ENCODE peak calls at places on chromosomes 5 and 9, in six cellular contexts. A is AG09309, N is hepatocyte, R is left ventricle myocardium inferior, J is fibroblast of the aortic adventitia, X is A549. E is an unnamed sample.

GRCh38 chr5:83368317-83368716 is 103.2 kb upstream of the VCAN start:
- DNase-seq in A (peak), N (no peak), R (no peak), J (peak), X (no peak), E (no peak)

GRCh38 chr5:170273968-170274710 is 23.4 kb downstream of the LCP2 start:
- DNase-seq in A (no peak), N (peak), R (no peak), J (no peak), X (peak), E (peak)

GRCh38 chr9:38421498-38422211 is 2.6 kb downstream of the IGFBPL1 start:
- DNase-seq in A (no peak), N (no peak), R (no peak), J (no peak), X (no peak), E (peak)

GRCh38 chr5:113022661-113023060 is 46.1 kb downstream of the DCP2 start:
- DNase-seq in A (no peak), N (no peak), R (no peak), J (no peak), X (no peak), E (no peak)

GRCh38 chr5:75885849-75886596 is 168.8 kb upstream of the POC5 start:
- DNase-seq in A (no peak), N (peak), R (no peak), J (no peak), X (no peak), E (peak)

GRCh38 chr5:78964889-78965288 is 20.2 kb downstream of the ARSB start:
- DNase-seq in A (no peak), N (peak), R (no peak), J (peak), X (peak), E (no peak)

GRCh38 chr5:112390327-112390726 is 28.8 kb downstream of the EPB41L4A start:
- DNase-seq in A (no peak), N (peak), R (no peak), J (no peak), X (no peak), E (no peak)

GRCh38 chr5:180820788-180821321 is 18.2 kb upstream of the MGAT1 start:
- DNase-seq in A (no peak), N (no peak), R (no peak), J (peak), X (no peak), E (no peak)

GRCh38 chr5:95759634-95760033 is 28.5 kb downstream of the RHOBTB3 start:
- DNase-seq in A (no peak), N (peak), R (no peak), J (peak), X (peak), E (no peak)

GRCh38 chr5:80967500-80968181 is 7.5 kb downstream of the RASGRF2 start:
- DNase-seq in A (peak), N (peak), R (no peak), J (peak), X (peak), E (no peak)

GRCh38 chr5:159972538-159973362 is 36.2 kb upstream of the TTC1 start:
- DNase-seq in A (no peak), N (no peak), R (no peak), J (no peak), X (no peak), E (peak)

GRCh38 chr9:79257215-79257614 is 314.6 kb upstream of the TLE4 start:
- DNase-seq in A (no peak), N (peak), R (no peak), J (no peak), X (no peak), E (no peak)

GRCh38 chr5:79794347-79794746 is 104.7 kb downstream of the CMYA5 start:
- DNase-seq in A (no peak), N (no peak), R (no peak), J (no peak), X (no peak), E (no peak)

GRCh38 chr9:116141864-116142561 is 11.6 kb upstream of the PAPPA start:
- DNase-seq in A (no peak), N (no peak), R (no peak), J (peak), X (no peak), E (no peak)

GRCh38 chr5:134267366-134268018 is 41.6 kb upstream of the PPP2CA start:
- DNase-seq in A (no peak), N (no peak), R (no peak), J (no peak), X (peak), E (no peak)

GRCh38 chr5:73373814-73374510 is 74.6 kb downstream of the FOXD1 start:
- DNase-seq in A (no peak), N (no peak), R (no peak), J (peak), X (no peak), E (no peak)

GRCh38 chr5:14036947-14037346 is 92.5 kb upstream of the DNAH5 start:
- DNase-seq in A (no peak), N (no peak), R (no peak), J (no peak), X (no peak), E (no peak)

GRCh38 chr5:90983148-90983547 is 400.0 kb downstream of the ARRDC3 start:
- DNase-seq in A (peak), N (peak), R (no peak), J (peak), X (peak), E (no peak)

GRCh38 chr9:91395553-91396470 is 27.8 kb downstream of the NFIL3 start:
- DNase-seq in A (peak), N (no peak), R (no peak), J (peak), X (no peak), E (no peak)

GRCh38 chr9:77556396-77556795 is 91.7 kb downstream of the GNA14 start:
- DNase-seq in A (no peak), N (no peak), R (no peak), J (no peak), X (no peak), E (no peak)

GRCh38 chr5:31809037-31809910 is 170.3 kb downstream of the PDZD2 start:
- DNase-seq in A (peak), N (peak), R (peak), J (peak), X (peak), E (peak)

GRCh38 chr5:87845734-87846133 is 422.9 kb downstream of the TMEM161B start:
- DNase-seq in A (no peak), N (no peak), R (no peak), J (no peak), X (no peak), E (no peak)

GRCh38 chr5:89297111-89297510 is 414.1 kb upstream of the MEF2C start:
- DNase-seq in A (no peak), N (no peak), R (no peak), J (no peak), X (no peak), E (no peak)

GRCh38 chr9:89274838-89275237 is 36.2 kb upstream of the CKS2 start:
- DNase-seq in A (peak), N (no peak), R (no peak), J (peak), X (no peak), E (no peak)

GRCh38 chr9:34396276-34397214 is 19.8 kb upstream of the MYORG start:
- DNase-seq in A (no peak), N (no peak), R (no peak), J (no peak), X (no peak), E (no peak)

GRCh38 chr5:2262620-2263019 is 379.9 kb upstream of the IRX4 start:
- DNase-seq in A (no peak), N (no peak), R (no peak), J (no peak), X (no peak), E (no peak)

GRCh38 chr5:139315056-139315455 is 21.5 kb downstream of the MATR3 start:
- DNase-seq in A (no peak), N (no peak), R (no peak), J (no peak), X (no peak), E (no peak)

GRCh38 chr5:124865603-124866354 is 119.3 kb upstream of the ZNF608 start:
- DNase-seq in A (no peak), N (no peak), R (no peak), J (no peak), X (no peak), E (no peak)

GRCh38 chr5:54535149-54535844 is 17.7 kb downstream of the SNX18 start:
- DNase-seq in A (no peak), N (no peak), R (no peak), J (no peak), X (no peak), E (no peak)

GRCh38 chr5:54538156-54538555 is 20.6 kb downstream of the SNX18 start:
- DNase-seq in A (no peak), N (no peak), R (no peak), J (no peak), X (no peak), E (no peak)

GRCh38 chr5:54540286-54540685 is 22.7 kb downstream of the SNX18 start:
- DNase-seq in A (no peak), N (no peak), R (no peak), J (no peak), X (no peak), E (no peak)

GRCh38 chr5:54539001-54539400 is 21.4 kb downstream of the SNX18 start:
- DNase-seq in A (no peak), N (no peak), R (no peak), J (no peak), X (no peak), E (no peak)

DNA sequence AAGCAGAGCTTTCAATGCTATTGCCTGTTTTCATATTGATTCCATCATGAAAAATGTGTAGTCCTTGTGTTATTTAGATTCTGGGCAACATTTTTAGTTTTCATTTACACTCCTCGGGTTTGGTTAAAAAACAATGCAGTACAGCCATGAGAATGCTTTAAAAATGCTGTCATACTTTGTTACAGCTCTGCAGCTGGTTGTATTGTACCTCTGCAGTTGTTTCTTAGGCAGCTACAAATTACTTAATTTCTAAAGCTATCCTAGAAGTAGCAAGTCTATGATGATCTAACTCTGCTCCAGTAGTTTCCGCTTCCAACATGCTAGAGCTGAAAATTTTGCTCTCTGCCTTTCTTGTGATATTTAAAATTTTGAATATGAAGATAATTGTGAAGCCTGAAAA is 20.2 kb downstream of the SNX18 start:
- DNase-seq in A (no peak), N (no peak), R (no peak), J (peak), X (no peak), E (no peak)
- H3K4me3 ChIP-seq in A (no peak), N (no peak), R (no peak), J (no peak), X (no peak), E (no peak)

GRCh38 chr5:37810311-37810710 is 29.5 kb downstream of the GDNF start:
- DNase-seq in A (peak), N (no peak), R (no peak), J (peak), X (no peak), E (no peak)
- H3K4me3 ChIP-seq in A (peak), N (no peak), R (no peak), J (peak), X (no peak), E (no peak)

GRCh38 chr5:68295772-68296171 is 80.2 kb downstream of the PIK3R1 start:
- DNase-seq in A (no peak), N (no peak), R (no peak), J (no peak), X (no peak), E (no peak)

GRCh38 chr5:68289576-68289975 is 74.0 kb downstream of the PIK3R1 start:
- DNase-seq in A (no peak), N (no peak), R (no peak), J (no peak), X (no peak), E (no peak)

GRCh38 chr5:68288756-68289134 is 73.2 kb downstream of the PIK3R1 start:
- DNase-seq in A (no peak), N (peak), R (peak), J (no peak), X (no peak), E (peak)

GRCh38 chr5:68290260-68290674 is 74.7 kb downstream of the PIK3R1 start:
- DNase-seq in A (no peak), N (peak), R (peak), J (peak), X (no peak), E (no peak)

GRCh38 chr5:68292316-68292715 is 76.8 kb downstream of the PIK3R1 start:
- DNase-seq in A (no peak), N (no peak), R (no peak), J (peak), X (no peak), E (no peak)
- H3K4me3 ChIP-seq in A (no peak), N (no peak), R (peak), J (no peak), X (no peak), E (no peak)

DNA sequence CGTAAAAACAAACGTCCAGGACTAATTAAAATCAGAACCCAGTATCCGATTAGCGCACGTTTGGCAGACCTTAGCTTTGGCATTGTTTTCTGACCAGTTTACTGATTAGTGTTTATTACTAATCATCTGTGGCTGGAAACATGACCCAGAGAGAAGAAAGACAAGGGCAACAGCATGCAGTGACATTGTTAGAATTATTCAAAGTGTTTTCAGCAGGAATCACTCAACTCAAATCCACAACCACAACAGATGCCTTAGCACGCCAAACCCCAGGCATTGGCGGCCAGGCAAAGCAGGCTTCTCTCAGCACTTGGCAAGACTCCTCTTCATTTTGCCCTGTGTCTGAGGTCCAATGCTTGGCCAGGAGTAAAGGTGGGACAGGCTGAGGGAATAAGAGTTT is 490.0 kb downstream of the EBF1 start:
- DNase-seq in A (peak), N (no peak), R (no peak), J (no peak), X (no peak), E (no peak)
- H3K4me3 ChIP-seq in A (no peak), N (no peak), R (no peak), J (no peak), X (no peak), E (no peak)

GRCh38 chr5:141495456-141495811 is 6.6 kb downstream of the PCDHGC5 start:
- DNase-seq in A (no peak), N (no peak), R (no peak), J (no peak), X (no peak), E (no peak)
- H3K4me3 ChIP-seq in A (no peak), N (no peak), R (no peak), J (no peak), X (no peak), E (peak)